ENCODE peak calls at places on chromosomes 7 and 10, in six cellular contexts. A, Z, N, I, M and J are unnamed samples.

GRCh38 chr10:100656479-100656878 is 88.9 kb upstream of the PAX2 start:
- DNase-seq in A (peak), Z (no peak), N (no peak), M (no peak), I (peak), J (no peak)

GRCh38 chr7:108417144-108417543 is 39.1 kb downstream of the NRCAM start:
- DNase-seq in N (no peak), Z (no peak), A (no peak), I (no peak), M (no peak), J (no peak)

GRCh38 chr7:101690061-101690460 is 61.0 kb upstream of the MYL10 start:
- DNase-seq in Z (no peak), M (no peak), I (peak), N (no peak), A (no peak), J (peak)

GRCh38 chr10:24288581-24288980 is 79.6 kb downstream of the KIAA1217 start:
- DNase-seq in I (peak), M (no peak), N (no peak), A (no peak), Z (no peak), J (no peak)

GRCh38 chr7:139582130-139582650 is 58.7 kb downstream of the CLEC2L start:
- DNase-seq in Z (no peak), A (no peak), M (no peak), I (no peak), N (no peak), J (no peak)

GRCh38 chr10:22999942-23000341 is 72.1 kb downstream of the ARMC3 start:
- DNase-seq in A (no peak), M (no peak), I (no peak), Z (no peak), N (no peak), J (no peak)

GRCh38 chr10:4650109-4650508 is 175.9 kb upstream of the AKR1E2 start:
- DNase-seq in A (peak), I (no peak), N (no peak), M (no peak), Z (no peak), J (no peak)

GRCh38 chr7:24974026-24974832 is 5.7 kb downstream of the OSBPL3 start:
- DNase-seq in M (no peak), I (no peak), A (no peak), N (no peak), Z (no peak), J (no peak)

GRCh38 chr10:4431114-4431862 is 394.7 kb upstream of the AKR1E2 start:
- DNase-seq in I (peak), Z (no peak), A (peak), M (no peak), N (no peak), J (peak)

GRCh38 chr7:45691155-45691656 is 117.0 kb downstream of the ADCY1 start:
- DNase-seq in Z (no peak), N (no peak), M (no peak), I (no peak), A (no peak), J (no peak)

GRCh38 chr7:28003408-28003807 is 177.2 kb downstream of the JAZF1 start:
- DNase-seq in M (no peak), I (no peak), N (no peak), A (no peak), Z (no peak), J (no peak)

GRCh38 chr7:69610675-69611037 is 12.4 kb downstream of the AUTS2 start:
- DNase-seq in N (no peak), A (no peak), M (no peak), I (no peak), Z (no peak), J (no peak)

GRCh38 chr10:23432161-23432560 is 6.7 kb upstream of the OTUD1 start:
- DNase-seq in Z (no peak), I (peak), A (peak), M (no peak), N (no peak), J (no peak)

GRCh38 chr10:61882621-61883375 is 18.7 kb upstream of the ARID5B start:
- DNase-seq in A (peak), Z (no peak), M (no peak), N (no peak), I (peak), J (no peak)

GRCh38 chr10:69715156-69715898 is 85.3 kb downstream of the FAM241B start:
- DNase-seq in M (no peak), Z (no peak), I (peak), N (no peak), A (peak), J (no peak)

GRCh38 chr7:2369139-2369538 is 14.5 kb downstream of the EIF3B start:
- DNase-seq in M (no peak), N (no peak), A (no peak), Z (no peak), I (no peak), J (no peak)

GRCh38 chr7:39616138-39616537 is 7.2 kb upstream of the RALA start:
- DNase-seq in Z (no peak), M (no peak), A (no peak), N (no peak), I (peak), J (no peak)

GRCh38 chr10:75265856-75266255 is 30.1 kb upstream of the COMTD1 start:
- DNase-seq in I (no peak), Z (no peak), M (no peak), N (no peak), A (no peak), J (no peak)

GRCh38 chr10:51815723-51816122 is 116.3 kb upstream of the CSTF2T start:
- DNase-seq in N (no peak), A (no peak), M (no peak), I (no peak), Z (no peak), J (no peak)

GRCh38 chr7:36048902-36049240 is 104.2 kb upstream of the EEPD1 start:
- DNase-seq in M (no peak), A (peak), I (no peak), N (no peak), Z (no peak), J (no peak)

GRCh38 chr10:79191951-79192676 is 123.3 kb downstream of the ZMIZ1 start:
- DNase-seq in Z (no peak), M (no peak), N (no peak), A (no peak), I (no peak), J (no peak)

GRCh38 chr7:128045766-128046165 is 14.5 kb upstream of the LRRC4 start:
- DNase-seq in Z (no peak), N (no peak), M (no peak), A (peak), I (no peak), J (no peak)

GRCh38 chr10:31419394-31420063 is 100.5 kb downstream of the ZEB1 start:
- DNase-seq in M (no peak), N (no peak), I (peak), Z (no peak), A (peak), J (peak)

GRCh38 chr10:77230194-77230593 is 407.4 kb downstream of the KCNMA1 start:
- DNase-seq in I (peak), Z (no peak), N (no peak), M (no peak), A (peak), J (no peak)

GRCh38 chr10:100579691-100580090 is 43.9 kb downstream of the HIF1AN start:
- DNase-seq in I (no peak), A (no peak), N (no peak), Z (no peak), M (no peak), J (no peak)

GRCh38 chr10:46551701-46552525 is 4.5 kb downstream of the GPRIN2 start:
- DNase-seq in I (no peak), M (peak), A (no peak), N (peak), Z (peak), J (no peak)

GRCh38 chr7:155810607-155811559 is 1.4 kb downstream of the SHH start:
- DNase-seq in M (no peak), A (no peak), Z (peak), N (no peak), I (no peak), J (no peak)

DNA sequence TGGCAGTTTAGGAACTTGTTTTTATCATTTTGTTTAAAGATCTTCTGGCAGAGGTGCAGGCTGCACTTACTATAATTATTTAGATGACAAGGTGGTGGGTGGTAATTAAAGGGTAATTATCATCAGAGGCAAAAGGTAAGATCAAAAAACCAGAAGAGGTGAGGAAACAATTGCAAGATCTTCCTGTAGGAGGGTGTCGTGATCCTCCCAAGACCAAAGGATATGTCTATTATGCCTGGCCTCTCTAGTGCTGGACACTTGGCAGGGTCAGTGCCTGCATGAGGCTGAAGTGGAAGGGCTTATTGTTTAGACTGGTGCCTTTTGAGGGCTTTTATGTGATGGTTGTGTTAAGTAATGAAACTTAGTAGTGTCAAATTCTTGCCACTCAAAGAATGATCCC is 1.8 kb upstream of the WAPL start:
- DNase-seq in Z (no peak), A (peak), N (no peak), M (no peak), I (peak), J (no peak)
- TF ChIP-seq CTCF in Z (peak), A (peak), N (peak), M (no peak), I (peak), J (peak)

GRCh38 chr7:26198133-26198780 is 2.3 kb downstream of the HNRNPA2B1 start:
- DNase-seq in Z (no peak), N (no peak), I (peak), M (no peak), A (peak), J (no peak)

GRCh38 chr7:26195182-26195581 is 5.4 kb downstream of the HNRNPA2B1 start:
- DNase-seq in A (no peak), I (no peak), N (no peak), M (no peak), Z (no peak), J (no peak)

GRCh38 chr7:26195867-26196266 is 4.7 kb downstream of the HNRNPA2B1 start:
- DNase-seq in M (no peak), Z (no peak), I (no peak), N (no peak), A (no peak), J (no peak)

GRCh38 chr7:26197153-26198115 is 3.1 kb downstream of the HNRNPA2B1 start:
- DNase-seq in I (peak), Z (no peak), M (no peak), N (no peak), A (no peak), J (peak)

GRCh38 chr7:26196305-26196704 is 4.2 kb downstream of the HNRNPA2B1 start:
- DNase-seq in A (no peak), N (no peak), Z (no peak), M (no peak), I (no peak), J (no peak)
- H3K4me3 ChIP-seq in A (peak), N (peak), Z (peak), M (peak), I (peak), J (peak)

DNA sequence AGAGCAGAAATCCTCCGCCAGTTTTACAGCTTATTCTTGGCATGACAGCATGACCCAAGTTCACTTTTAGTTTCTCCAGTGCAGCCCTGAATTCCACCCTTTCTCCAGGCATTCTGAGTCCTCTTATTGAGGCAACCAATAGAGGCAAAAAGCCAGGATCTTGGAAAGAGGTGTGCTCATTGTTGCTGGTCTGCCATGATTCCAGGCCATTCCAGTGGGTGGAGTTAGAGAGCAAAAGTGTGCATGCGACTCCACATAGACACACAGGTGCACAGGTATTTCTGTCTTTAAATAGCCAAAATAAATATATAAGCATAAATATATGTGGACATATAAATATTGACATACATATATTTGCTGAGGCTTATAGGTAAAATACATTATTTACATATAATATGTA is 224.7 kb upstream of the ADARB2 start:
- DNase-seq in A (no peak), N (no peak), M (no peak), I (no peak), Z (no peak), J (no peak)
- TF ChIP-seq CTCF in A (no peak), N (no peak), M (no peak), I (peak), Z (no peak), J (no peak)

DNA sequence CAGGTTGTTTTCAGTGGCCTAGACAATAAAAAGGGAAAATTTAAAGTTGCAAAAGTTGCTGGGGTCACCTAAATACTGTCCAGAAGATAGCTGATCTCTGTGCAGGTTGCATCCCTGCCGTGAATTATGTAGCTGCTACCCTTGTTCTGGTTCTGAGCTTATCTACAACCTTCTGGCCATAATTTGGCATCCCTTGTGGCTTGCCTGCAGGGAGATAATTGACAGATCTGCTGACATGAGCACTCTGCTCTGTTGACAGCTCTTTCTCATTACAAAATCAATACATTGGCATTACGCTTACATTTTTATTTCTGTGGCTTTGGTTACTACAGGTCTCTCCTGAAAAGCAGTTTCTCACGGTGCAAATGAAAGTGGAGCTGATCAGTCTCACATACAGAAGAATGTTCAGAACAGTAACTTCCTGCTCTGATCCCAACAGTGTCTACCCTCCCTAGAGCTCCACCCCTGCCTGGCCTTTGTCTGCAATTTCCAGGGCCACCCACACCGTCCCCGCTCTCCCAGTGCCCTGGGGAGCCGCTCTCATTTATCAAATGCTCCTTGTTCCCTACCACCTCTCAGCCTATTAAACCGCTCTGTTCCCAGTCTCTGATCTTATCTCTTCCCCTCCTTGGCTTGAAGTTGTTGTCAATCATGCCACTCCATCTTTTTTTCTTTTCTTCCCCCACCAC is 29.1 kb upstream of the HECTD2 start:
- DNase-seq in N (no peak), Z (no peak), I (no peak), M (no peak), A (no peak), J (no peak)
- H3K4me3 ChIP-seq in N (no peak), Z (no peak), I (no peak), M (no peak), A (no peak), J (no peak)

GRCh38 chr10:93123766-93124165 is 50.1 kb downstream of the CYP26A1 start:
- DNase-seq in M (no peak), A (no peak), I (no peak), N (no peak), Z (no peak), J (no peak)

GRCh38 chr10:93131956-93132355 is 58.3 kb downstream of the CYP26A1 start:
- DNase-seq in M (no peak), N (no peak), I (no peak), Z (no peak), A (no peak), J (no peak)

GRCh38 chr10:93124580-93125318 is 51.1 kb downstream of the CYP26A1 start:
- DNase-seq in I (no peak), M (no peak), Z (no peak), A (no peak), N (no peak), J (no peak)

GRCh38 chr10:93121311-93121710 is 47.6 kb downstream of the CYP26A1 start:
- DNase-seq in A (no peak), I (no peak), Z (no peak), M (no peak), N (no peak), J (no peak)

DNA sequence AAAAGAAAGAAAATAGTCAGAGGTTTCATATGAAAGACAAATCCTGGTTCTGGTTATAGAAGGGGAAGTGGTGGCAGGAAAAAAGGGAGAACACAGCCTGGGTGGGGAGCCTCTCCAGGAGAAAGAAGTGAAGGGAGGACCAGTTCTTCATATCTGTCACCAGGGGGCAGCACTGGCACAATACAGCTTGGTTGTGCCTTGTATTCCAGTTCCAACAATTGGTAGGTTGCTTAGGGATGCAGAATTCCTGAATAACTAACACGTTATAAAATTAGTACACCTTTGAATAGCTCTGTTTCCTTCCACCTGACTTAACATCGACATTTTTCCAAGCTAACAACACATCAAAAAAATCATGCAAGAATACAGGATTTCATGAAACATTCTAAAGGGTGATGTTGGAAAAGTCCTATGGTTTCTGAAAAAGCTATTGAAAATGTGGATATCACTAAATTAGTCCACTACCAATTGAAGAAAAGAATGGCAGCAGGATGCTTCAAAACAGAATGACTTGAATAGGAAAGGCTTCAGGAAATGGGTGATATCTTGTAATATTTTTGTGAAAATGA is 52.9 kb downstream of the CYP26A1 start:
- DNase-seq in Z (no peak), N (no peak), I (no peak), M (no peak), A (no peak), J (no peak)
- TF ChIP-seq CTCF in Z (peak), N (no peak), I (peak), M (no peak), A (peak), J (peak)

GRCh38 chr10:32971536-32972091 is 13.6 kb upstream of the ITGB1 start:
- DNase-seq in M (no peak), A (no peak), I (no peak), N (no peak), Z (no peak), J (no peak)
- H3K4me3 ChIP-seq in M (no peak), A (no peak), I (no peak), N (no peak), Z (no peak), J (no peak)

DNA sequence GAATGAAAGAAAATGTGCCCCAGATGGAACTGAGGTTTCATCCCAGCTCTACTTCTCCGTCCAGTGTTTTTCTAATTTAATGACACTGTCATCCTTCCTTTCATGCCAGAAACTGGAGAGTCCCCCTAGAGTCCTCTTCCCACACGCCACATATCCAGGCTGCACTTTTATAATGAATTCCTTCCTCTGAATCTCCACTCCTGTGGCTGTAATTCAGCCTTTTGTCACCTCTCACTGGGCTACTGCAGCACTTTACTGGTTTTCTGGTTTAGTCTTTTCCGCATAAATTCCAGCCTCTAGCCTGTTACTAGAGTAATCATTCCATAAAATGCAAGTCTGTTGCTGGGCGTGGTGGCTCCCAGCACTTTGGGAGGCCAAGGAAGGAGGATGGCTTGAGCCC is 142.6 kb upstream of the RHEB start:
- DNase-seq in A (no peak), Z (no peak), N (no peak), M (no peak), I (no peak), J (no peak)
- TF ChIP-seq CTCF in A (no peak), Z (no peak), N (no peak), M (no peak), I (no peak), J (no peak)

DNA sequence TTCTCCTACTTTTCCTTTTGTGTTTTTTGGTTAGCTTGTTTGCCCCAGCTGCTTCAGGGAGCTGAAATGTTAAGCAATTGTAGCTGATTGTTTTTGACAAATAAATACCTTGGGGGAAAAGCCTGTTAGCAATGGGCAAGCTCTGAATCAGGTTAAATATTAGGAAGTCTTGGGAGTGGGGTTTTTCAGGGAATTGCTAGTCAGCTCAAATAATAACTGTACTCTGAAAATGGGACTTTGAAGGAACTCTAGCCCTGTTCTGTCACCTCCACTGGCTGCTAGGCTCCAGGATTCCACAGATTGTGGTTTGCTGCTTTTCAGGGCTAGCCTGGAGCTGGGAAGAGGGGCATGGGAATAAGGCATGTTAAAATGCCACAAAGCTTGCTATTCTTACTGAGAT is 39.5 kb downstream of the ADK start:
- DNase-seq in Z (no peak), A (no peak), M (no peak), I (no peak), N (no peak), J (no peak)
- H3K4me3 ChIP-seq in Z (no peak), A (peak), M (peak), I (peak), N (no peak), J (no peak)

DNA sequence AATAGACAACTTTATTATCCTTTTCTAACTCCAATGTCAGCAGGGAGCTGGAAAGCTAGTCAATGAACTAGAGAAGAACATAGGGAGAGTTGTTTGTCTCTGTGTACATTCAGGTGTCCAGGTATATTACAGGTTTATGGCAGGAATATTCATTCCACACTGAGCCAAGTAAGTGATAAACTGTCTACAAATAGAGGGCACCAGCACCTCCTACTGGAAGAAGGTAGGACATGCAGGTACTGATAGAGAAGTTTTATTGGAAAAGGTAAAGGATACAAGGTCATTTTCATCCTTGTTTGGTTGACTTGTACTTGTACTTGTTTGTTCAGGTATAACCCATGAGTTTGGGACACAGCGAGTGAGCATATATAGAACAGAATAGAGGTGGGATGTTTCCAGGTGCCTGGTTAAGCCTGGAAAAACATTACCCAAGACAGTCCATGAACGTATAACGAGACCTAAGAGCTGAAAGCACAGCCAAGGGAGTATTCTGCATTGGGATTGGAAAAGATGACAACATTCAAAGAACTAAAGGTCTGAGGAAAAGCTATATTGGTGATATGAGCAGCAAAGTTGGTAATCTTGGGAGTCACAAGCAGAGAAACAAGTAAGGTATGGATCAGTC is 61.4 kb upstream of the PPP1R3C start:
- DNase-seq in N (no peak), A (peak), I (peak), Z (no peak), M (no peak), J (no peak)
- TF ChIP-seq CTCF in N (peak), A (peak), I (peak), Z (peak), M (peak), J (peak)